ENCODE peak calls at places on chromosome 12, in six cellular contexts. One of them, this sample, is unnamed.

GRCh38 chr12:66066071-66066928 is 64.2 kb downstream of the LLPH start:
- DNase-seq in breast epithelium: no peak
- DNase-seq in IMR-90: peak
- DNase-seq in GM12865: peak
- DNase-seq in GM13977: no peak
- DNase-seq in neural progenitor cell: peak
- DNase-seq in this sample: no peak

GRCh38 chr12:132389526-132390286 is 60.3 kb upstream of the GALNT9 start:
- DNase-seq in breast epithelium: no peak
- DNase-seq in GM13977: no peak
- DNase-seq in GM12865: no peak
- DNase-seq in IMR-90: no peak
- DNase-seq in neural progenitor cell: no peak
- DNase-seq in this sample: no peak

GRCh38 chr12:52903855-52904508 is 894 bp downstream of the KRT8 start:
- DNase-seq in breast epithelium: peak
- DNase-seq in GM12865: peak
- DNase-seq in IMR-90: no peak
- DNase-seq in neural progenitor cell: peak
- DNase-seq in GM13977: peak
- DNase-seq in this sample: peak

GRCh38 chr12:121196902-121197301 is 13.0 kb upstream of the P2RX4 start:
- DNase-seq in GM13977: no peak
- DNase-seq in GM12865: peak
- DNase-seq in IMR-90: no peak
- DNase-seq in breast epithelium: no peak
- DNase-seq in neural progenitor cell: no peak
- DNase-seq in this sample: no peak

GRCh38 chr12:95820096-95820703 is 29.6 kb upstream of the NTN4 start:
- DNase-seq in GM12865: no peak
- DNase-seq in breast epithelium: no peak
- DNase-seq in neural progenitor cell: peak
- DNase-seq in IMR-90: peak
- DNase-seq in GM13977: peak
- DNase-seq in this sample: no peak

GRCh38 chr12:83945871-83946270 is 966.7 kb downstream of the SLC6A15 start:
- DNase-seq in GM13977: no peak
- DNase-seq in IMR-90: peak
- DNase-seq in breast epithelium: no peak
- DNase-seq in GM12865: no peak
- DNase-seq in neural progenitor cell: no peak
- DNase-seq in this sample: no peak

GRCh38 chr12:1881301-1881700 is 37.2 kb downstream of the CACNA2D4 start:
- DNase-seq in neural progenitor cell: no peak
- DNase-seq in IMR-90: no peak
- DNase-seq in GM12865: no peak
- DNase-seq in GM13977: no peak
- DNase-seq in breast epithelium: peak
- DNase-seq in this sample: no peak

GRCh38 chr12:110330544-110330943 is 49.5 kb downstream of the ATP2A2 start:
- DNase-seq in GM12865: no peak
- DNase-seq in neural progenitor cell: no peak
- DNase-seq in IMR-90: peak
- DNase-seq in GM13977: no peak
- DNase-seq in breast epithelium: no peak
- DNase-seq in this sample: no peak

GRCh38 chr12:16611146-16611545 is 5.2 kb upstream of the LMO3 start:
- DNase-seq in GM13977: no peak
- DNase-seq in IMR-90: no peak
- DNase-seq in neural progenitor cell: no peak
- DNase-seq in GM12865: peak
- DNase-seq in breast epithelium: no peak
- DNase-seq in this sample: no peak

GRCh38 chr12:67663121-67663520 is 14.6 kb downstream of the DYRK2 start:
- DNase-seq in GM13977: no peak
- DNase-seq in breast epithelium: no peak
- DNase-seq in IMR-90: peak
- DNase-seq in neural progenitor cell: no peak
- DNase-seq in GM12865: no peak
- DNase-seq in this sample: no peak

GRCh38 chr12:14913381-14913781 is 25.0 kb downstream of the ERP27 start:
- DNase-seq in GM13977: no peak
- DNase-seq in neural progenitor cell: no peak
- DNase-seq in IMR-90: no peak
- DNase-seq in GM12865: no peak
- DNase-seq in breast epithelium: peak
- DNase-seq in this sample: no peak

GRCh38 chr12:108328420-108328819 is 10.7 kb downstream of the CMKLR1 start:
- DNase-seq in GM12865: no peak
- DNase-seq in IMR-90: no peak
- DNase-seq in GM13977: no peak
- DNase-seq in neural progenitor cell: no peak
- DNase-seq in breast epithelium: no peak
- DNase-seq in this sample: no peak

GRCh38 chr12:93832126-93832525 is 155.0 kb downstream of the CRADD start:
- DNase-seq in GM12865: no peak
- DNase-seq in neural progenitor cell: no peak
- DNase-seq in IMR-90: peak
- DNase-seq in breast epithelium: no peak
- DNase-seq in GM13977: no peak
- DNase-seq in this sample: no peak

GRCh38 chr12:10121278-10121677 is 8.7 kb downstream of the CLEC7A start:
- DNase-seq in neural progenitor cell: no peak
- DNase-seq in GM13977: no peak
- DNase-seq in IMR-90: no peak
- DNase-seq in breast epithelium: no peak
- DNase-seq in GM12865: no peak
- DNase-seq in this sample: no peak

DNA sequence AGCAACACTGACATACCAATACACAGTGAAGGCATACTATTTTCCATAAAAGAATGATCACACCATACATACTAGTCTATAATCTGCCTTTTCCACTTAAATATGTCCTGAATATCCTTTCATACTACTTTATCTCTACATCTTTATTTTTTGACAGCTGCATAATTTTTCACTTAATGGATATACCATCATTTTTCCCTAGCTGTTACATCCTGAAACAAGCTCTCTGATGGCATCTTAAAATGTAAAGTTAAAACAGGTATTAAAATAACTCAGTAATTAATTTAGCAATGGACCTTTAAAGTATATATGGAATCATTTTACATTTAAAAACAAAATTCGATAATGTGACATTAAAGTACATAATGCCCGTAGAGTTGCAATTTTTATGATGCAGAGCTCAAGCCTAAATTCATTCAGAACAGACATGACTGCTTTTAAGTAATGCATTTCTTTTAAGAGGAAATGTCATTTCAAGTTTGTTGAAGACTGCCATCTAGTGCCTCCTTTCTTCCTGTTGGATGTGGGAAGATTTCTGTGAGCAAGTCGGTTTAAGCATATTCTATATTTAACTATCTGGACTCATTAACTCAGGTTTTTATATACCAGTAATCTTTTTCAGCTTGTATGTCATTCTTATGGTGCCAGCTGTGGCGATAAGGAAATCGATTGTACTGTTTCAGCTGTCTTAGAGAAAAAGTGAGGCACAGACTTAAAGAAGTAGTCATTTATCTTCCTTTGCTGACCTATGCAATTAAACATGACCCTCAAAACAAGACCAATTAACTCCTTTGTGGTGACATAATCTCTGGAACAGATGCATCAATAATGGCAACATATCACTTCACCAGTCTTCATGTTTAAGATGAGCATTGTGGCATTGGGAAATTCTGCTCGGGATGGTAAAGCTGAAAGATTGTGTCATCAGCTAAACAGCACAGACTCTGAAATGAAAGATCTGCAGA is 20.3 kb downstream of the PRICKLE1 start:
- DNase-seq in breast epithelium: no peak
- DNase-seq in GM12865: peak
- DNase-seq in GM13977: peak
- DNase-seq in IMR-90: peak
- DNase-seq in neural progenitor cell: peak
- DNase-seq in this sample: peak
- TF ChIP-seq CTCF in breast epithelium: peak
- TF ChIP-seq CTCF in GM12865: peak
- TF ChIP-seq CTCF in GM13977: peak
- TF ChIP-seq CTCF in IMR-90: peak
- TF ChIP-seq CTCF in neural progenitor cell: peak
- TF ChIP-seq CTCF in this sample: peak

GRCh38 chr12:31728917-31729640 is at the start of gene AMN1:
- DNase-seq in IMR-90: peak
- DNase-seq in GM13977: peak
- DNase-seq in GM12865: peak
- DNase-seq in neural progenitor cell: peak
- DNase-seq in breast epithelium: peak
- DNase-seq in this sample: peak
- TF ChIP-seq CTCF in IMR-90: peak
- TF ChIP-seq CTCF in GM13977: no peak
- TF ChIP-seq CTCF in GM12865: no peak
- TF ChIP-seq CTCF in neural progenitor cell: no peak
- TF ChIP-seq CTCF in breast epithelium: peak
- TF ChIP-seq CTCF in this sample: no peak

GRCh38 chr12:57238854-57239554 is 9.5 kb downstream of the SHMT2 start:
- DNase-seq in breast epithelium: peak
- DNase-seq in neural progenitor cell: peak
- DNase-seq in GM12865: peak
- DNase-seq in GM13977: peak
- DNase-seq in IMR-90: peak
- DNase-seq in this sample: peak

GRCh38 chr12:57239587-57240068 is 10.1 kb downstream of the SHMT2 start:
- DNase-seq in neural progenitor cell: no peak
- DNase-seq in GM12865: no peak
- DNase-seq in breast epithelium: no peak
- DNase-seq in GM13977: no peak
- DNase-seq in IMR-90: no peak
- DNase-seq in this sample: no peak

GRCh38 chr12:57241556-57242310 is 9.3 kb downstream of the STAC3 start:
- DNase-seq in neural progenitor cell: no peak
- DNase-seq in IMR-90: no peak
- DNase-seq in GM12865: no peak
- DNase-seq in breast epithelium: no peak
- DNase-seq in GM13977: no peak
- DNase-seq in this sample: no peak

GRCh38 chr12:57240926-57241555 is 9.9 kb downstream of the STAC3 start:
- DNase-seq in GM12865: no peak
- DNase-seq in IMR-90: no peak
- DNase-seq in breast epithelium: no peak
- DNase-seq in GM13977: no peak
- DNase-seq in neural progenitor cell: peak
- DNase-seq in this sample: no peak

DNA sequence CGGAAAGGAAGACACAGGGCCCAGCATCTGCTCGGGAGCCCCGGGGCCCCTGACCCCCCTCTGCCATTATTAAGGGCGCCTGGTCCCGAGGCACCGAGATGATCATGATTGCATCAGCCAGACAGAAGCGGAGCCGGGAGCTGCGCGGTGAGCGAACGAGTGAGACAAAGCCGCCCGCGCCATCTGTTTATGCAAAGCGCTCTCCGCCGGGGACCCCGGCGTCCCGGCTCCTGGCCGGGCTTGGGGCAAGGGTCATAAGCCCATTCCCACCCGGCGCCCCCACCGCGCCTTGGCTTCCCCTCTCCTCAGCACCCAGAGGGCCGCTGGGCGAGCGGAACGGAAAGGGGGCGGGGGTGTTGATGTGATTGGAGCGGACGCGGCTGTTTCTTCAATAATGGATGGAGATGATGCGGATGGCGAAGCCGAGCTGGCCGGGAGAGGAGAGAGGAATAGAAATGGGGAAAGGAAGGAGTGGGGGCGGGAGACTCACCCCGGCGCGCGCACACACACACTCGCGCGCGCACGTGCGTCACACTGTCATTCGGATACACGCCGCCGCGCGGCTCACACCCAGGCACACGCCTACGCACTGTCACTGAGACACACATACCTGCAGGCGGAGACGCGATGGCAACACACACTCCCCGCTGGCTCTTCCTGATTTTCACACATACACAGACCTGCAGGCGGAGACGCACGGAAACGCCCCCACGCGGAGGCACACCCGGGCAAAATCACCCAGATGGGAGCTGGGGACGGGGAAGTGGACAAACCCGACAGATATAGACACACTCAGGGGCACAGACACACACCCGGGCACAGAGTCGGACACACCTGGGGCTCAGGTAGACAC is 10.7 kb downstream of the STAC3 start:
- DNase-seq in GM12865: peak
- DNase-seq in GM13977: peak
- DNase-seq in IMR-90: peak
- DNase-seq in neural progenitor cell: peak
- DNase-seq in breast epithelium: peak
- DNase-seq in this sample: peak
- TF ChIP-seq CTCF in GM12865: no peak
- TF ChIP-seq CTCF in GM13977: no peak
- TF ChIP-seq CTCF in IMR-90: no peak
- TF ChIP-seq CTCF in neural progenitor cell: no peak
- TF ChIP-seq CTCF in breast epithelium: no peak
- TF ChIP-seq CTCF in this sample: no peak

GRCh38 chr12:49720214-49720613 is 13.0 kb upstream of the FMNL3 start:
- DNase-seq in IMR-90: no peak
- DNase-seq in GM13977: no peak
- DNase-seq in GM12865: no peak
- DNase-seq in neural progenitor cell: no peak
- DNase-seq in breast epithelium: no peak
- DNase-seq in this sample: no peak
- TF ChIP-seq CTCF in IMR-90: no peak
- TF ChIP-seq CTCF in GM13977: no peak
- TF ChIP-seq CTCF in GM12865: peak
- TF ChIP-seq CTCF in neural progenitor cell: no peak
- TF ChIP-seq CTCF in breast epithelium: no peak
- TF ChIP-seq CTCF in this sample: no peak

GRCh38 chr12:8912910-8913309 is 1.4 kb upstream of the PHC1 start:
- DNase-seq in IMR-90: no peak
- DNase-seq in GM12865: peak
- DNase-seq in GM13977: peak
- DNase-seq in neural progenitor cell: peak
- DNase-seq in breast epithelium: peak
- DNase-seq in this sample: no peak
- TF ChIP-seq CTCF in IMR-90: no peak
- TF ChIP-seq CTCF in GM12865: peak
- TF ChIP-seq CTCF in GM13977: no peak
- TF ChIP-seq CTCF in neural progenitor cell: peak
- TF ChIP-seq CTCF in breast epithelium: peak
- TF ChIP-seq CTCF in this sample: no peak

This sample was measured in GM10248.